ENCODE peak calls at places on chromosome 6, in eight cellular contexts. V is left lung, O is OCI-LY7, J is cardiac muscle cell, T is WERI-Rb-1, N is neural progenitor cell, B is stomach, Y is fibroblast of the aortic adventitia. G is an unnamed sample.

GRCh38 chr6:142702501-142703460 is 242.2 kb downstream of the HIVEP2 start:
- DNase-seq in Y (no peak), T (no peak), B (no peak), O (no peak), J (peak; percentile 22), V (peak; percentile 79), N (peak; percentile 17), G (peak; percentile 90)

GRCh38 chr6:12318749-12319148 is 28.6 kb downstream of the EDN1 start:
- DNase-seq in N (no peak), O (no peak), V (no peak), J (no peak), T (no peak), B (no peak), Y (no peak), G (no peak)

GRCh38 chr6:49453221-49453620 is 9.8 kb downstream of the MMUT start:
- DNase-seq in B (no peak), N (no peak), V (no peak), J (peak; percentile 14), Y (peak; percentile 10), T (no peak), O (peak; percentile 8), G (no peak)

GRCh38 chr6:57434944-57435343 is 117.5 kb downstream of the PRIM2 start:
- DNase-seq in T (no peak), N (no peak), V (no peak), J (no peak), B (no peak), Y (no peak), O (no peak), G (no peak)

GRCh38 chr6:145561095-145561820 is 174.1 kb downstream of the EPM2A start:
- DNase-seq in J (peak; percentile 12), T (no peak), N (no peak), Y (no peak), B (no peak), V (no peak), O (no peak), G (no peak)

GRCh38 chr6:66496659-66497058 is 789.6 kb upstream of the EYS start:
- DNase-seq in Y (no peak), T (peak; percentile 28), O (peak; percentile 13), B (no peak), V (no peak), J (peak; percentile 1), N (peak; percentile 50), G (peak; percentile 4)

GRCh38 chr6:116145786-116146675 is 20.1 kb upstream of the COL10A1 start:
- DNase-seq in V (no peak), T (no peak), N (no peak), O (no peak), B (no peak), J (peak; percentile 32), Y (no peak), G (no peak)

GRCh38 chr6:33160728-33161323 is 31.4 kb downstream of the COL11A2 start:
- DNase-seq in O (no peak), J (peak; percentile 91), N (no peak), T (peak; percentile 52), V (no peak), B (peak; percentile 62), Y (peak; percentile 97), G (no peak)

GRCh38 chr6:84639396-84639795 is 125.0 kb downstream of the TBX18 start:
- DNase-seq in Y (no peak), O (no peak), N (no peak), V (no peak), B (no peak), J (no peak), T (no peak), G (no peak)

GRCh38 chr6:81689580-81689979 is 62.9 kb downstream of the TENT5A start:
- DNase-seq in B (no peak), O (no peak), Y (no peak), J (no peak), T (no peak), V (no peak), N (no peak), G (no peak)

GRCh38 chr6:166989427-166990034 is 9.7 kb upstream of the CEP43 start:
- DNase-seq in J (peak; percentile 62), V (no peak), Y (peak; percentile 70), B (no peak), N (peak; percentile 9), O (peak; percentile 60), T (no peak), G (no peak)

GRCh38 chr6:1163501-1163900 is 148.4 kb upstream of the FOXQ1 start:
- DNase-seq in T (no peak), N (no peak), Y (no peak), O (no peak), B (no peak), J (no peak), V (no peak), G (no peak)

GRCh38 chr6:30741789-30742315 is 635 bp downstream of the FLOT1 start:
- DNase-seq in Y (no peak), O (no peak), T (no peak), V (no peak), J (no peak), B (no peak), N (no peak), G (no peak)

GRCh38 chr6:30742316-30743098 is at the start of gene FLOT1:
- DNase-seq in Y (peak; percentile 96), T (peak; percentile 92), N (peak; percentile 88), J (peak; percentile 99), V (peak; percentile 100), O (peak; percentile 84), B (peak; percentile 99), G (peak; percentile 99)

GRCh38 chr6:30743099-30744053 is 889 bp upstream of the FLOT1 start:
- DNase-seq in B (no peak), T (no peak), J (peak; percentile 47), V (peak; percentile 84), Y (peak; percentile 45), O (no peak), N (no peak), G (no peak)

GRCh38 chr6:30740993-30741784 is 1.3 kb downstream of the FLOT1 start:
- DNase-seq in V (no peak), Y (no peak), O (no peak), B (no peak), N (no peak), T (no peak), J (no peak), G (no peak)

GRCh38 chr6:30744054-30744805 is at the start of gene IER3:
- DNase-seq in O (peak; percentile 67), B (peak; percentile 92), V (peak; percentile 92), Y (peak; percentile 94), T (no peak), N (peak; percentile 88), J (peak; percentile 96), G (peak; percentile 63)
- TF ChIP-seq CTCF in O (peak; percentile 74), B (no peak), V (peak; percentile 48), Y (peak; percentile 70), T (no peak), N (peak; percentile 72), J (peak; percentile 65), G (peak; percentile 47)

GRCh38 chr6:169132361-169132895 is 121.2 kb downstream of the THBS2 start:
- DNase-seq in J (no peak), Y (peak; percentile 20), T (no peak), N (no peak), B (no peak), V (no peak), O (no peak), G (no peak)

GRCh38 chr6:169131356-169131755 is 122.3 kb downstream of the THBS2 start:
- DNase-seq in Y (no peak), J (no peak), B (no peak), N (no peak), T (no peak), O (no peak), V (no peak), G (no peak)

DNA sequence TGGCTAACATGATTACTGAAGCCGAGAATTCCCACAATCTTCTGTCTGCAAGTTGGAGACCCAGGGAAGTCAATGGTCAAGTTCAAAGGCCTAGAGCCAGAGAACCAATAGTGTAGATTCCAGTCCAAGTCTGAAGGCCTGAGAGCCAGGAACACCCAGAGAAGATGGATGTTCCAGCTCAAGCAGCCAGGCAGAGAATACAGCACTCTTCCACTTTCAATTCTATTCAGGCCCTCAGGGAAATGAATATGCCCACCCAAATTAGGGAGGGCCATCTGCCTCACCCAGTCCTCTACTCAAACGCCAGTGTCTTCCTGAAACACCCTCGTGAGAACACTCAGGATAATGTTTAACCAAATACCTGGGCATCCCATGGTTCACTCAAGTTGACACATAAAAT is 123.5 kb downstream of the THBS2 start:
- DNase-seq in B (no peak), T (no peak), J (no peak), N (no peak), O (no peak), Y (no peak), V (no peak), G (no peak)
- H3K4me3 ChIP-seq in B (no peak overlapping the region), T (no peak overlapping the region), J (no peak overlapping the region), N (no peak overlapping the region), O (no peak overlapping the region), Y (no peak overlapping the region), V (no peak overlapping the region), G (no peak overlapping the region)

GRCh38 chr6:40286721-40287120 is 300.4 kb downstream of the LRFN2 start:
- DNase-seq in J (no peak), T (no peak), V (no peak), O (no peak), Y (no peak), N (no peak), B (no peak), G (no peak)
- TF ChIP-seq CTCF in J (no peak), T (peak; percentile 30), V (no peak), O (no peak), Y (no peak), N (peak; percentile 35), B (no peak), G (no peak)

GRCh38 chr6:88144637-88145297 is 21.4 kb downstream of the CNR1 start:
- DNase-seq in N (no peak), V (peak; percentile 45), T (no peak), Y (no peak), J (no peak), O (no peak), B (no peak), G (no peak)

GRCh38 chr6:88142299-88142668 is 23.9 kb downstream of the CNR1 start:
- DNase-seq in V (no peak), O (no peak), T (no peak), Y (no peak), N (no peak), J (peak; percentile 1), B (no peak), G (no peak)

GRCh38 chr6:88143768-88144167 is 22.4 kb downstream of the CNR1 start:
- DNase-seq in J (no peak), O (no peak), Y (no peak), B (no peak), T (no peak), V (no peak), N (no peak), G (no peak)

GRCh38 chr6:88145298-88145963 is 20.7 kb downstream of the CNR1 start:
- DNase-seq in O (no peak), T (no peak), V (peak; percentile 40), N (no peak), J (no peak), B (no peak), Y (no peak), G (no peak)

DNA sequence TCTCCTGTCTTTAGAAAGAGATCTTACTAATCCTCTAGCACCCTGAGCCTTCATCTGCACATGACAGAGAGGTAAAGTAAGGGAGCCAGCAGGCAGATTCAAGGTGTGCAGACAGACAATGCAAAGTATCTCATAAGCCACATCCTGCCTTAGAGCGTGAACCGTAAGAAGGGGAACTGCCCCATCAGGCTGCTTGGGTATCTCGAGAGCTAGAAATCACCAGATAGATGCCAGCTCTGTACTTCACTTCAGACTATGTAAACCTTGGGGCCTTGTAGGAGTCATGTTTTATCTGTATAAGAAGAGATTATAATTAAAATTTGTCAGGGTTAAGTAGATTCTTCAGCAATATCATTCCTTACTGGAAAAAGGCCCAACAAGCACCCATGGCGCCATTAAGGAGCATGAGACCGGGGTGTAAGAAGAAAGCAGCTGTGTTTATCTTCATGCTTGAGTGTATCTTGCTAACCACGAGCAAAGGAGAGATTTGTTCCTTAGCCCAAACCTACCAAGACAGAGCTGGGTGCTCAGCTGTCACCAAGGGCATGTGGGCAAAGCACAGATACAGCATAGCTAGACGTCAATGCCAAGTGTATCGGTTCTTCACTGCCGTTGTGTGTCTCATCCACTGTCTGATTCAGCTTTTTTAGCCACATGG is 24.4 kb downstream of the CNR1 start:
- DNase-seq in T (peak; percentile 52), J (no peak), N (no peak), Y (no peak), B (no peak), V (no peak), O (peak; percentile 95), G (no peak)
- H3K4me3 ChIP-seq in T (no peak overlapping the region), J (no peak overlapping the region), N (no peak overlapping the region), Y (no peak overlapping the region), B (no peak overlapping the region), V (no peak overlapping the region), O (peak overlapping the region; percentile 49), G (no peak overlapping the region)